ENCODE peak calls at places on chromosomes 16 and 17, in four cellular contexts. Z is K562, J is endothelial cell of umbilical vein, M is IMR-90. L is an unnamed sample.

GRCh38 chr16:82660078-82660645 is 33.4 kb downstream of the CDH13 start:
- DNase-seq in Z (no peak), J (no peak), M (peak; percentile 63), L (no peak)

GRCh38 chr17:72187544-72187943 is 66.7 kb downstream of the SOX9 start:
- DNase-seq in Z (no peak), J (no peak), M (peak; percentile 9), L (no peak)

GRCh38 chr16:87778830-87779579 is 13.2 kb upstream of the KLHDC4 start:
- DNase-seq in Z (peak; percentile 85), J (peak; percentile 95), M (peak; percentile 96), L (peak; percentile 90)

GRCh38 chr16:25045696-25046381 is 30.7 kb upstream of the ARHGAP17 start:
- DNase-seq in Z (no peak), J (peak; percentile 34), M (peak; percentile 90), L (no peak)

GRCh38 chr17:29722411-29723198 is 99.9 kb upstream of the CORO6 start:
- DNase-seq in Z (peak; percentile 29), J (peak; percentile 84), M (peak; percentile 73), L (no peak)

GRCh38 chr17:4174556-4174955 is 31.6 kb downstream of the CYB5D2 start:
- DNase-seq in Z (no peak), J (no peak), M (no peak), L (no peak)

GRCh38 chr17:41593306-41594095 is 6.8 kb upstream of the KRT14 start:
- DNase-seq in Z (no peak), J (no peak), M (no peak), L (no peak)

GRCh38 chr17:76085731-76086366 is 6.9 kb downstream of the ZACN start:
- DNase-seq in Z (no peak), J (no peak), M (no peak), L (no peak)

GRCh38 chr16:81600275-81600674 is 155.7 kb downstream of the CMIP start:
- DNase-seq in Z (no peak), J (peak; percentile 46), M (peak; percentile 62), L (peak; percentile 54)

GRCh38 chr16:75552951-75553350 is 3.1 kb downstream of the TMEM231 start:
- DNase-seq in Z (no peak), J (peak; percentile 60), M (no peak), L (no peak)

GRCh38 chr17:20127660-20128413 is 118.7 kb downstream of the SPECC1 start:
- DNase-seq in Z (no peak), J (no peak), M (peak; percentile 94), L (no peak)

GRCh38 chr17:50468120-50469004 is at the start of gene CHAD:
- DNase-seq in Z (peak; percentile 63), J (no peak), M (no peak), L (no peak)

GRCh38 chr16:24906199-24906808 is 60.5 kb downstream of the SLC5A11 start:
- DNase-seq in Z (no peak), J (peak; percentile 51), M (peak; percentile 26), L (no peak)

GRCh38 chr17:1078831-1079561 is 82.1 kb downstream of the TIMM22 start:
- DNase-seq in Z (no peak), J (no peak), M (no peak), L (no peak)

GRCh38 chr16:2003827-2004641 is 5.6 kb downstream of the ZNF598 start:
- DNase-seq in Z (peak; percentile 89), J (peak; percentile 73), M (peak; percentile 81), L (no peak)
- H2AFZ ChIP-seq in Z (no peak overlapping the region), J (no peak overlapping the region), M (peak overlapping the region; percentile 68), L (no peak overlapping the region)

GRCh38 chr17:54256530-54256929 is 433.8 kb downstream of the KIF2B start:
- DNase-seq in Z (no peak), J (no peak), M (no peak), L (no peak)
- H3K9me1 ChIP-seq in Z (no peaks in the 10 kb centered on the region), J (no peaks in the 10 kb centered on the region), M (no peaks in the 10 kb centered on the region), L (no peaks in the 10 kb centered on the region)

GRCh38 chr16:14565688-14566025 is 64.4 kb downstream of the PARN start:
- DNase-seq in Z (no peak), J (no peak), M (no peak), L (no peak)
- H3K4me1 ChIP-seq in Z (no peaks in the 10 kb centered on the region), J (peaks cover 17% of the 10 kb centered on the region), M (peaks cover 5% of the 10 kb centered on the region), L (peaks cover 36% of the 10 kb centered on the region)

GRCh38 chr16:779561-779960 is 8.6 kb downstream of the RPUSD1 start:
- DNase-seq in Z (no peak), J (no peak), M (no peak), L (no peak)

GRCh38 chr16:776824-777223 is 11.4 kb downstream of the RPUSD1 start:
- DNase-seq in Z (no peak), J (no peak), M (no peak), L (no peak)

GRCh38 chr16:778447-778846 is 9.7 kb downstream of the RPUSD1 start:
- DNase-seq in Z (no peak), J (no peak), M (no peak), L (no peak)

GRCh38 chr16:778909-779527 is 9.2 kb downstream of the RPUSD1 start:
- DNase-seq in Z (no peak), J (no peak), M (no peak), L (no peak)

GRCh38 chr16:777826-778225 is 10.4 kb downstream of the RPUSD1 start:
- DNase-seq in Z (no peak), J (no peak), M (peak; percentile 19), L (no peak)
- H2AFZ ChIP-seq in Z (peak overlapping the region; percentile 7), J (no peak overlapping the region), M (peak overlapping the region; percentile 68), L (no peak overlapping the region)

DNA sequence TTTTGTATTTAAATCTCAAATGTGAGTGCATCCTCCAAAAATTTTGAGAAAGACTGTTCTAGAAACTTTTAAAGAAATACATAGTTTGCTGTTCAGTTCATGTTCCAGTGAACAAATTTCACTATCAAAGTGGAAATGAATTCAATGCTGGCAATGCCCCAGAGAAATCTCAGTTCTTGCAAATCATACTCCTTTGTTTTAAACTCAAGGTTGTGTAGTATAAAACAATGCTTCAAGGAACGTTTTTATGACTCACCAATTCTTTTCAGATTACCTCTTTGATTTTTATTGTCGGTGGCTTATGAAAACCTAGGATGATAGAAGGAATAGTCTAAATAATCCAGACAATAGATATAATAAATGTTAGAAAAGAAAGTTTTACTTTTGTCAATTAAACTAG is 17.6 kb downstream of the LPCAT2 start:
- DNase-seq in Z (no peak), J (peak; percentile 87), M (no peak), L (peak; percentile 23)
- H3K9me1 ChIP-seq in Z (no peaks in the 10 kb centered on the region), J (peaks cover 2% of the 10 kb centered on the region), M (no peaks in the 10 kb centered on the region), L (no peaks in the 10 kb centered on the region)

L was measured in keratinocyte.